ENCODE peak calls at places on chromosomes 5 and 9, in seven cellular contexts. R, O, V, S, K, Z and U are unnamed samples.

GRCh38 chr9:27125936-27126335 is 16.9 kb downstream of the TEK start:
- DNase-seq in R (no peak), O (no peak), V (no peak), S (no peak), K (no peak), Z (no peak), U (no peak)

GRCh38 chr5:26034813-26035212 is 1003.6 kb downstream of the CDH9 start:
- DNase-seq in R (no peak), O (no peak), V (no peak), S (no peak), K (no peak), Z (no peak), U (no peak)

GRCh38 chr9:37632479-37632878 is 18.3 kb upstream of the FRMPD1 start:
- DNase-seq in R (no peak), O (no peak), V (no peak), S (no peak), K (peak; percentile 27), Z (no peak), U (no peak)

GRCh38 chr9:109449036-109449798 is 48.9 kb downstream of the PTPN3 start:
- DNase-seq in R (no peak), O (no peak), V (no peak), S (no peak), K (no peak), Z (no peak), U (no peak)

GRCh38 chr9:72524820-72525539 is 3.6 kb downstream of the TMC1 start:
- DNase-seq in R (no peak), O (no peak), V (no peak), S (peak; percentile 97), K (peak; percentile 38), Z (no peak), U (peak; percentile 85)

GRCh38 chr9:137602661-137603060 is 2.8 kb upstream of the ARRDC1 start:
- DNase-seq in R (no peak), O (no peak), V (no peak), S (no peak), K (no peak), Z (no peak), U (no peak)

GRCh38 chr5:66209794-66210193 is 65.7 kb downstream of the SREK1 start:
- DNase-seq in R (no peak), O (no peak), V (no peak), S (no peak), K (no peak), Z (no peak), U (peak; percentile 58)

GRCh38 chr9:95383198-95383673 is 65.7 kb upstream of the FANCC start:
- DNase-seq in R (no peak), O (no peak), V (no peak), S (peak; percentile 71), K (no peak), Z (no peak), U (no peak)